ENCODE peak calls at places on chromosomes 6 and 20, in four cellular contexts. S is Peyer's patch, U is fibroblast of villous mesenchyme, W is right atrium auricular region. G is an unnamed sample.

GRCh38 chr20:62117658-62118057 is 4.6 kb upstream of the LSM14B start:
- DNase-seq in S (no peak), U (no peak), W (no peak), G (no peak)

GRCh38 chr20:47670913-47671312 is 114.4 kb downstream of the SULF2 start:
- DNase-seq in S (no peak), U (no peak), W (no peak), G (no peak)

GRCh38 chr6:100307561-100307960 is 157.2 kb downstream of the SIM1 start:
- DNase-seq in S (no peak), U (no peak), W (no peak), G (no peak)

GRCh38 chr6:133985970-133986369 is 32.9 kb downstream of the TBPL1 start:
- DNase-seq in S (no peak), U (no peak), W (no peak), G (no peak)

GRCh38 chr6:16265351-16266341 is 27.3 kb downstream of the GMPR start:
- DNase-seq in S (no peak), U (no peak), W (no peak), G (no peak)

GRCh38 chr20:54044156-54044555 is 26.2 kb downstream of the BCAS1 start:
- DNase-seq in S (no peak), U (peak), W (no peak), G (peak)

GRCh38 chr6:92181347-92181746 is 1238.0 kb downstream of the EPHA7 start:
- DNase-seq in S (no peak), U (no peak), W (no peak), G (no peak)

GRCh38 chr6:161161889-161162624 is 111.8 kb downstream of the AGPAT4 start:
- DNase-seq in S (no peak), U (peak), W (no peak), G (peak)

GRCh38 chr6:113184291-113184690 is 672.9 kb upstream of the MARCKS start:
- DNase-seq in S (no peak), U (peak), W (no peak), G (peak)

GRCh38 chr6:108321253-108321740 is 26.4 kb downstream of the AFG1L start:
- DNase-seq in S (no peak), U (no peak), W (no peak), G (no peak)

GRCh38 chr20:20204326-20204725 is 152.0 kb downstream of the CFAP61 start:
- DNase-seq in S (no peak), U (no peak), W (no peak), G (no peak)

GRCh38 chr6:45209762-45210161 is 118.4 kb upstream of the RUNX2 start:
- DNase-seq in S (no peak), U (no peak), W (no peak), G (peak)

GRCh38 chr20:45592574-45593189 is 13.6 kb upstream of the WFDC8 start:
- DNase-seq in S (no peak), U (peak), W (no peak), G (peak)

GRCh38 chr20:59805786-59806577 is 127.5 kb downstream of the SYCP2 start:
- DNase-seq in S (peak), U (no peak), W (peak), G (no peak)

GRCh38 chr6:110103260-110103659 is 76.2 kb downstream of the WASF1 start:
- DNase-seq in S (no peak), U (no peak), W (no peak), G (no peak)

GRCh38 chr6:13101985-13102384 is 226.4 kb downstream of the TBC1D7 start:
- DNase-seq in S (no peak), U (no peak), W (no peak), G (no peak)

GRCh38 chr6:16126056-16126455 is 2.8 kb upstream of the MYLIP start:
- DNase-seq in S (no peak), U (no peak), W (no peak), G (no peak)

GRCh38 chr20:10646006-10646405 is 27.8 kb downstream of the JAG1 start:
- DNase-seq in S (no peak), U (no peak), W (no peak), G (no peak)

GRCh38 chr6:33980176-33980805 is 165.6 kb downstream of the GRM4 start:
- DNase-seq in S (no peak), U (no peak), W (no peak), G (no peak)

GRCh38 chr6:31246051-31246495 is 25.8 kb downstream of the HLA-C start:
- DNase-seq in S (no peak), U (peak), W (no peak), G (peak)

GRCh38 chr6:71509142-71509541 is 220.5 kb downstream of the OGFRL1 start:
- DNase-seq in S (no peak), U (peak), W (no peak), G (no peak)

GRCh38 chr6:158149641-158150040 is 18.4 kb downstream of the SERAC1 start:
- DNase-seq in S (no peak), U (peak), W (no peak), G (peak)

GRCh38 chr6:42045538-42046460 is 4.5 kb upstream of the TAF8 start:
- DNase-seq in S (peak), U (peak), W (peak), G (peak)

GRCh38 chr6:10778230-10778629 is 30.6 kb downstream of the TMEM14B start:
- DNase-seq in S (no peak), U (no peak), W (no peak), G (no peak)

GRCh38 chr6:143522034-143522600 is 10.6 kb upstream of the FUCA2 start:
- DNase-seq in S (no peak), U (no peak), W (no peak), G (no peak)

DNA sequence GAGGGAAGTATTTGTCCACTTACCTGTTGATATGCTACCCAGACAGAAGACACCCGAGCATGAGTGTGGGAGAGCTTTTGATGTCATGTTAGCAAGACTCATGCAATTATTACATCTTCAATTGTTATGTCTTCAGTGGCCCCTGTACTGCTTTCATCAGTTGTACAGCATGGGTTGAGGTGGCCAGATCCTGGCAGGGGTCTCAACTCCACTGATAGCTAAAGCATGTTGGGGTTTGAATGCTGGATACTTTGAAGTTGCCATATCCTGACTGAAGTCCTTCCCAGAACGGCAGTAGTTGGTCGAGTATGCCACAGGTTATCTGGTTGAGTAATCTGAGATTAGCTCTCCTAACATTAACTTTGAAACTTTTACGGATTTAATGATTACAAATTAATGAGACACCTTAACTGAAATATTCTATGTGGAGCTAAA is 46.7 kb downstream of the LRRN4 start:
- DNase-seq in S (no peak), U (peak), W (no peak), G (no peak)
- H3K4me3 ChIP-seq in S (peak), U (peak), W (peak), G (peak)

GRCh38 chr20:36175475-36175995 is 21.0 kb downstream of the EPB41L1 start:
- DNase-seq in S (no peak), U (no peak), W (no peak), G (no peak)
- TF ChIP-seq CTCF in S (no peak), U (no peak), W (no peak), G (no peak)

GRCh38 chr6:35469711-35470662 is 1.8 kb downstream of the RPL10A start:
- DNase-seq in S (no peak), U (peak), W (no peak), G (no peak)
- H3K4me3 ChIP-seq in S (peak), U (peak), W (peak), G (peak)

GRCh38 chr20:21528870-21529269 is 15.0 kb upstream of the NKX2-2 start:
- DNase-seq in S (no peak), U (no peak), W (no peak), G (no peak)
- TF ChIP-seq CTCF in S (no peak), U (no peak), W (no peak), G (no peak)

GRCh38 chr6:155190667-155191066 is 73.1 kb upstream of the CLDN20 start:
- DNase-seq in S (no peak), U (peak), W (no peak), G (no peak)
- H3K4me3 ChIP-seq in S (no peak), U (no peak), W (no peak), G (no peak)